ENCODE peak calls at places on chromosome 2, in five cellular contexts. F, G, J, D and O are unnamed samples.

GRCh38 chr2:119548516-119549120 is 4.4 kb downstream of the CFAP221 start:
- DNase-seq in J (no peak), G (no peak), F (no peak), D (no peak), O (no peak)

GRCh38 chr2:119476301-119477117 is 44.9 kb downstream of the TMEM37 start:
- DNase-seq in F (peak), D (peak), J (peak), G (no peak), O (peak)

GRCh38 chr2:175003875-175004729 is 1.1 kb downstream of the CHN1 start:
- DNase-seq in F (no peak), G (no peak), D (peak), J (no peak), O (no peak)

GRCh38 chr2:235960011-235960715 is 208.0 kb downstream of the GBX2 start:
- DNase-seq in F (no peak), J (no peak), D (no peak), G (no peak), O (no peak)

GRCh38 chr2:212032032-212032431 is 506.6 kb downstream of the ERBB4 start:
- DNase-seq in G (peak), F (no peak), D (peak), J (no peak), O (no peak)

GRCh38 chr2:133346654-133347053 is 221.6 kb downstream of the NCKAP5 start:
- DNase-seq in G (peak), J (no peak), F (no peak), D (peak), O (no peak)

GRCh38 chr2:92072461-92073035 is 2798.7 kb upstream of the TEKT4 start:
- DNase-seq in F (no peak), D (no peak), J (no peak), G (no peak), O (peak)

GRCh38 chr2:231761735-231762134 is 19.3 kb downstream of the PDE6D start:
- DNase-seq in F (no peak), J (no peak), G (no peak), D (no peak), O (no peak)

GRCh38 chr2:120012363-120012762 is 514 bp upstream of the EPB41L5 start:
- DNase-seq in J (no peak), D (no peak), F (no peak), G (no peak), O (no peak)

GRCh38 chr2:186486651-186487647 is 889 bp downstream of the ZC3H15 start:
- DNase-seq in D (peak), F (no peak), J (peak), G (no peak), O (no peak)

GRCh38 chr2:10499275-10499907 is 51.3 kb upstream of the ODC1 start:
- DNase-seq in F (no peak), G (no peak), J (no peak), D (peak), O (no peak)

GRCh38 chr2:65031341-65032015 is 24.7 kb upstream of the CEP68 start:
- DNase-seq in G (no peak), J (no peak), F (peak), D (peak), O (no peak)

GRCh38 chr2:190533968-190534309 is 583 bp downstream of the NEMP2 start:
- DNase-seq in F (peak), D (no peak), G (no peak), J (no peak), O (no peak)

GRCh38 chr2:203061346-203061745 is 46.7 kb downstream of the NBEAL1 start:
- DNase-seq in G (no peak), F (no peak), J (no peak), D (no peak), O (no peak)

GRCh38 chr2:152386266-152386665 is 51.3 kb downstream of the FMNL2 start:
- DNase-seq in G (no peak), D (no peak), J (no peak), F (no peak), O (no peak)

GRCh38 chr2:173119069-173119807 is 43.6 kb downstream of the MAP3K20 start:
- DNase-seq in G (no peak), D (no peak), J (peak), F (peak), O (no peak)

GRCh38 chr2:162890690-162891311 is 52.2 kb upstream of the KCNH7 start:
- DNase-seq in G (peak), D (peak), F (no peak), J (peak), O (peak)

GRCh38 chr2:168033966-168034365 is 213.4 kb downstream of the STK39 start:
- DNase-seq in D (no peak), G (no peak), J (peak), F (no peak), O (no peak)

GRCh38 chr2:26847663-26848335 is at the start of gene DPYSL5:
- DNase-seq in J (peak), G (no peak), D (no peak), F (no peak), O (peak)

GRCh38 chr2:105870062-105870461 is 125.3 kb downstream of the NCK2 start:
- DNase-seq in F (no peak), J (no peak), D (no peak), G (no peak), O (no peak)

GRCh38 chr2:85017436-85018048 is 46.6 kb downstream of the KCMF1 start:
- DNase-seq in G (no peak), J (no peak), F (no peak), D (peak), O (no peak)

GRCh38 chr2:10310489-10310888 is 7.8 kb downstream of the HPCAL1 start:
- DNase-seq in J (no peak), F (no peak), D (no peak), G (no peak), O (no peak)

GRCh38 chr2:29562319-29562718 is 359.1 kb downstream of the ALK start:
- DNase-seq in D (no peak), G (no peak), F (no peak), J (no peak), O (no peak)

GRCh38 chr2:240917009-240917683 is 11.0 kb downstream of the CROCC2 start:
- DNase-seq in F (no peak), J (peak), G (no peak), D (no peak), O (no peak)

DNA sequence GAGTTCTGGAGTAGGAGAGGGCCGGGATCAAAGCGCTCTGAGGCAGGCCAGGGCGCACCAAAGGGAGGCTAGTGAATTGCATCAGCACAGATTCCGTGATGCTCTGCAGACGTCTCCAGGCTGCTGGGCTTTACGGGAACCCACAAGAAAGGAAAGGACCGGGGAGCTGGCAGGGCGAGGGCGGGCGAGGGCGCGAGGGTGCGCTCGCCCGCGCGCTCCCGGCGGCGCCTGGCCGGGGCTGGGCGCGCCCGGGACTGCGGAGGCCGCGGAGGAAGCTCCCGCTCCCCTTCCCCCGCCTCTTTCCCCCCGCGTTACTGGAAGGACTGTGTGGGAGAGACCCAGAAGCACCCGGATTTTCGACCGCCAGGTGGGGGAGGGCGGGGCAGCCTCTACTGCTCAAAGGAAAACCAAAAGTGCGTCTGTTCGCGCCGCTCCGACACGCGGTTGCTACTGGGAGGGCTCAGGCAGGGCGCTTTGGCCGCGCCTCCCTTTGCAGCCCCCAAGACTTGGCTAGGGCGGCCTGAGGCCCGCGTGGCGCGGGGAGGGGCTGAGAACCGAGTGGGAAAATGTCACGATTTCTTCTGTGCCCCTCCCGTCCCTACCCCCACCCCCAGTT is 2.3 kb upstream of the FOSL2 start:
- DNase-seq in D (peak), F (peak), G (peak), J (peak), O (peak)
- TF ChIP-seq CTCF in D (no peak), F (no peak), G (no peak), J (no peak), O (no peak)

GRCh38 chr2:199936554-199936953 is 18.7 kb downstream of the TYW5 start:
- DNase-seq in G (no peak), F (no peak), D (no peak), J (no peak), O (no peak)

GRCh38 chr2:199943373-199943772 is 11.9 kb downstream of the TYW5 start:
- DNase-seq in G (no peak), J (no peak), D (no peak), F (no peak), O (no peak)

GRCh38 chr2:199946196-199946595 is 9.1 kb downstream of the TYW5 start:
- DNase-seq in J (no peak), D (no peak), G (no peak), F (no peak), O (no peak)

GRCh38 chr2:199940373-199940772 is 14.9 kb downstream of the TYW5 start:
- DNase-seq in G (no peak), D (peak), F (no peak), J (no peak), O (no peak)
- TF ChIP-seq CTCF in G (peak), D (peak), F (no peak), J (peak), O (peak)

GRCh38 chr2:204625135-204625534 is 79.9 kb downstream of the PARD3B start:
- DNase-seq in J (no peak), F (peak), D (peak), G (no peak), O (no peak)
- TF ChIP-seq CTCF in J (peak), F (no peak), D (peak), G (peak), O (no peak)

DNA sequence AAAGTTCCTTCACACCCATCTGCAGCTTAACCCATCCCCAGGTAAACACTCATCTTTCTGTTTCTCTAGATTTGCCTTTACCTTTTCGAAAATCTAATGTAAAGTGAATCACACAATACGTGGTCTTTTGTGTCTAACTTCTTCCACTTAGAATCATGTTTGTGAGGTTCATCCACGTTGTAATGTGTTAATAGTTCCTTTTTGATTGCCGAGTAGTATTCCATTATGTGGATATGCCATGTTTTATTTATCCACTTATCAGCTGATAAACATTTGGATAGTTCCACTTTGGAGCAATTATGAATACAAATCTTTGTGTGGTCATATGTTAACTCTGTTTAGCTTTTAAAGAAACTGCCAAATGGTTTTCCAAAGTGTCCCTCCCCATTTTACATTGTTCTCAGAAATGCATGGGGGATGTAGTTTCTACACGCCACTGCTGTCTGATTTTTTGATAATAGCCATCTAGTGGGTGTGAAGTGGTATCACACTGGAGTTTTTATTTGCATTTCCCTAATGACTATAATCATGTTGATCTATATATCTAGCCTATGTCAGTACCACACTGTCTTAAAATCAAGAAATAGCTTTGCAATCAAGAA is 22.3 kb downstream of the PECR start:
- DNase-seq in G (no peak), J (no peak), F (no peak), D (peak), O (no peak)
- TF ChIP-seq CTCF in G (no peak), J (peak), F (no peak), D (peak), O (peak)

DNA sequence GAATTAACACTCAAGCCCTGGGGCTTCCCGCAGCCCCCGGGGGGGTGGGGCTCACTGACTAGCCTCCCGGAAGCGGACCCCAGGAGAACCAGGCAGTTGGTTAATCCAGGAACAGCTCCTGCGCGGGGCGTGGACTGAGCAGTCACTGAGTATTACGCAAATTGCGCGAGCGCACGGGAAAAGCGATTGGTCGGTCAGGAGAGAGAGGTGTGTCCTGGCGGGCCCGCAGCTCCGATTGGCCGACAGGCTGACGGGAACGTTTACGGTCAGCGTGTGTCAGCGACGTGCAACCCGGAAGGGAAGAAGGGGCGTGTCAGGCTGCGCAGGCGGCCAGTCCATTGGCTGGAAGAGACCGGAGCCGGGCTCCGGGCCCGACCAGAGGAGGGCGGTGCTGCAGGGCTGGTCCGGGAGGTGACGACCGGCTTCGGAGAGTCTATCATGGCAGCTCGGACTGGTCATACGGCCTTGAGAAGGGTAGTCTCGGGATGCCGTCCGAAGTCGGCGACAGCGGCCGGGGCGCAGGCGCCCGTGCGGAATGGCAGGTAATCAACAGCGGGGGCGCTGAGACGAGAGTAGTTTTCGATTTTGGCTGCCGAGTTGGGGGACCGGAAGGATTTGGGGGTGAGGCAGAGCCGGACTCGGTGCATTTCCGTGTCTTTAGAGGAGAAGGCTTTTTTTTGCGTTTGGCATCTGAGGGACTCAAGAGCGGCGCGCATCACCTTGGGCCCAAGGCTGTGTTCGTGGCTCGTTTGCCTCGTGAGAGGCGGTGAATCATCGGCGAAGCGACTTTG is at the start of gene COQ10B:
- DNase-seq in F (peak), G (peak), J (peak), D (peak), O (peak)
- TF ChIP-seq CTCF in F (no peak), G (peak), J (peak), D (no peak), O (peak)

GRCh38 chr2:206996556-206997065 is 57.3 kb downstream of the CPO start:
- DNase-seq in D (no peak), F (no peak), G (no peak), J (no peak), O (no peak)
- TF ChIP-seq CTCF in D (no peak), F (no peak), G (no peak), J (no peak), O (no peak)

GRCh38 chr2:61145990-61146389 is 16.0 kb upstream of the C2orf74 start:
- DNase-seq in F (no peak), D (no peak), J (no peak), G (no peak), O (no peak)

GRCh38 chr2:61138859-61139258 is 23.1 kb upstream of the C2orf74 start:
- DNase-seq in J (no peak), G (no peak), D (no peak), F (no peak), O (no peak)

GRCh38 chr2:61141151-61141550 is 20.8 kb upstream of the C2orf74 start:
- DNase-seq in F (no peak), D (no peak), G (no peak), J (no peak), O (no peak)

GRCh38 chr2:61149074-61149473 is 12.9 kb upstream of the C2orf74 start:
- DNase-seq in D (no peak), G (no peak), J (no peak), F (no peak), O (no peak)

DNA sequence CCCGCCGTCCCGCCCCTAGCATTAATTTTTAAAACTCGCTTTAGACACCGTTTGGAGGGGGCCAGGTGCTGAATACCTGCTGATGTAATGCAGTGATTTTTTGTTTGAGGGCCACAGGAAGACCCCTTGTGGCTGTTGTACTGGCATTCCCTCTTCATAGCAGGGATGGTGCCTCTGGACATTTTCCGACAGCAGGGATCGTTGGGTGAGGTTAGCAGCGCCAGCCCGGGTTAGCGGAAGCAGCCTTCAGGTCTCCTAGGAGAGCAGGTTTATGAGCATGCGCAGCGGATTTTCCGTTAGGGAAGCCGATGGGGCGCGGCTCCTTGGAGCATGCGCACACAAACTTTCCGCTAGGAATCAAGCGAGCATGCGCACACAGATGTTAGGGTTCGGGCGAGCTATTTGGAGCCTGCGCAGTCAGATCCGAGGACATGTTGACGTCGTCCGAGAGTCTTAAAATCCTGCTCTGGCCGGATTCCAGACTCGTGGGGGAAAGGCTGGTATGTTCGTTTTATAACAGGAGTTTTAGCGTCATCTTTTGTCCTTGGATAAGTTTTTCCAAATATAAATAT is 17.2 kb upstream of the C2orf74 start:
- DNase-seq in F (peak), G (peak), J (peak), D (peak), O (peak)
- TF ChIP-seq CTCF in F (no peak), G (no peak), J (no peak), D (no peak), O (no peak)

DNA sequence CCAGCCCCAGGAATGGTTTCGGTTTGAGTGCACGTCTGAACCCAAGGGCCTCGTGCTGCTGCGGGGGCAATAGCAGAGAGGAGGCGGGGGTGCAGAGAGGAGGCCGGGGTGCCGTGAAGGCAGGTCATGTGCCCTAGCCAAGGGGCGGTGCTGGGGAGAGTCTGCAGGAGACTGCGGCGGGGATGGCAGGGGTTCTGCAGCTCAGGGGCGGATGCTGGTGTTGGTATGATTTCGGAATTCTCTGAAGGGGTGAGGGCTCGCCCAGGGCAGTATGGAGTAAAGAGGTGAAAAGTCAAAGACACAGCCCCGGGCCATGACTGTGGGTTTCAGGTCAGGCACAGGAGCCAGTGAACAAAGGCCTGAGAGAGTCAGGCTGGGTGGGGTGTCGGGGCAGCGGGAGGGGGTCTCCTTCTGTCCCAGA is 186.5 kb upstream of the HDAC4 start:
- DNase-seq in J (no peak), D (no peak), G (no peak), F (no peak), O (no peak)
- TF ChIP-seq CTCF in J (no peak), D (no peak), G (no peak), F (no peak), O (no peak)